ENCODE peak calls at places on chromosomes 12 and 14, in six cellular contexts. One of them, this sample, is unnamed.

GRCh38 chr14:105275267-105275946 is 25.4 kb downstream of the BRF1 start:
- DNase-seq in PC-3: no peak
- DNase-seq in fibroblast of lung: peak; percentile 22
- DNase-seq in GM23338: no peak
- DNase-seq in HCT116: no peak
- DNase-seq in DND-41: no peak
- DNase-seq in this sample: no peak

GRCh38 chr12:53213348-53213747 is 6.3 kb upstream of the ITGB7 start:
- DNase-seq in PC-3: peak; percentile 76
- DNase-seq in fibroblast of lung: peak; percentile 56
- DNase-seq in GM23338: peak; percentile 92
- DNase-seq in HCT116: no peak
- DNase-seq in DND-41: peak; percentile 87
- DNase-seq in this sample: peak; percentile 86

GRCh38 chr14:65334765-65335411 is 77.6 kb upstream of the FUT8 start:
- DNase-seq in PC-3: peak; percentile 83
- DNase-seq in fibroblast of lung: no peak
- DNase-seq in GM23338: peak; percentile 89
- DNase-seq in HCT116: no peak
- DNase-seq in DND-41: no peak
- DNase-seq in this sample: no peak

GRCh38 chr14:90388437-90388836 is 8.4 kb upstream of the CALM1 start:
- DNase-seq in PC-3: peak; percentile 93
- DNase-seq in fibroblast of lung: peak; percentile 86
- DNase-seq in GM23338: peak; percentile 74
- DNase-seq in HCT116: peak; percentile 38
- DNase-seq in DND-41: no peak
- DNase-seq in this sample: peak; percentile 74

GRCh38 chr14:63512861-63513260 is 30.3 kb downstream of the PPP2R5E start:
- DNase-seq in PC-3: no peak
- DNase-seq in fibroblast of lung: no peak
- DNase-seq in GM23338: no peak
- DNase-seq in HCT116: no peak
- DNase-seq in DND-41: no peak
- DNase-seq in this sample: no peak

GRCh38 chr12:113207621-113208040 is 13.6 kb upstream of the TPCN1 start:
- DNase-seq in PC-3: no peak
- DNase-seq in fibroblast of lung: peak; percentile 42
- DNase-seq in GM23338: no peak
- DNase-seq in HCT116: no peak
- DNase-seq in DND-41: peak; percentile 88
- DNase-seq in this sample: no peak

GRCh38 chr14:37330910-37331309 is 133.2 kb downstream of the MIPOL1 start:
- DNase-seq in PC-3: no peak
- DNase-seq in fibroblast of lung: no peak
- DNase-seq in GM23338: no peak
- DNase-seq in HCT116: no peak
- DNase-seq in DND-41: no peak
- DNase-seq in this sample: no peak

GRCh38 chr12:124140889-124141550 is 153.9 kb upstream of the RFLNA start:
- DNase-seq in PC-3: no peak
- DNase-seq in fibroblast of lung: no peak
- DNase-seq in GM23338: peak; percentile 91
- DNase-seq in HCT116: no peak
- DNase-seq in DND-41: no peak
- DNase-seq in this sample: no peak

DNA sequence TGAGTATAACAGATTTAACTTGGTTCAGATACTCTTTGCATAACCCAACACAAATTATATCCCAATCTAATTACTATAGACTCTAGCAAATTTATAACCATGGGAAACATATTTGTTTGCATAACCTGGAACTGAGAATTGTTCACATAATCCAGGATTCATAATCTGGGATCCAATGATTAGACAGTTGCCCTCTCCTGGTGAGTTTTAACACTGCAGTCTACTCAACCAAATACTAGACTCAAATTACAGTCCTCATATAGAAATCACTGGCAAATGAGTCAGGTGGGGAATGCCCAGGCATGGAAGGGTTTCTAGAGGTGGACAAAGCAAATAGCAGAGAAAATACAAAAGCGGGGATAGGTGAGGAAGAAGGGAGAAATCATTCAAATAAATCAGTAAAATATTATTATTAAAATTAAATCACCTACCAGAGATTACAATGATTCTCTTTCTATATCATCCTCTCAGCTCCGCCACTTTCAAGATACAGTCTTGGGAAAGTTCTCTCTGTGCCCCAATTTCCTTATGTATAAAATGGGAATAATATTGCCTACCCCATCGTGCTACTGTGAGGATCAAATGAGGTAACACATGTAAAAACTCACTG is 9.4 kb downstream of the GCH1 start:
- DNase-seq in PC-3: peak; percentile 99
- DNase-seq in fibroblast of lung: peak; percentile 55
- DNase-seq in GM23338: peak; percentile 70
- DNase-seq in HCT116: peak; percentile 39
- DNase-seq in DND-41: peak; percentile 20
- DNase-seq in this sample: peak; percentile 73
- TF ChIP-seq CTCF in PC-3: peak; percentile 97
- TF ChIP-seq CTCF in fibroblast of lung: peak; percentile 90
- TF ChIP-seq CTCF in GM23338: peak; percentile 89
- TF ChIP-seq CTCF in HCT116: peak; percentile 78
- TF ChIP-seq CTCF in DND-41: peak; percentile 81
- TF ChIP-seq CTCF in this sample: peak; percentile 84

DNA sequence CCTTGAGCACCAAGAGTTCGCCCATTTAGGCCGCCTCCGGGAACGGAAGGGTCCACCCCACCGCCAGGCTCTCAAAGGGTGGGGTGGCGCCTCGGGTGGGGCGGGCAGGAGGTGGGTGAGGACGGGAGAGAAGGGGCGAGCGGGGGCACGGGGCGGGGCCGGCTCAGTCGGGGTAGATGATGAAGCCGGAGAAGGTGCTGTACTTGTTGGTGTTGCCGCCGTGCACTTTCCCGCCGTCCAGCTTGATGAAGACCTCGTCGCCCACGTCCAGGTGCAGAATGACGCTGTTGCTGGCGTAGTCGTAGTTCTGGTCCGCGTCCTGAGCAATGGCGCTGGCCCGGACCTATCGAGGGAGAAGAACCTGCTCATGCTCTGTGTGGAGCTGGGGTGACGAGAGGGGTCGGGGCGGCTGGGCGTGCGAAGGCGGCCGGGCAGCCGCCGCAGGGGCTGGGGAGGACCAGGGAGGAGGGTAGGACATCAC is 4.1 kb downstream of the C1QL4 start:
- DNase-seq in PC-3: no peak
- DNase-seq in fibroblast of lung: no peak
- DNase-seq in GM23338: peak; percentile 49
- DNase-seq in HCT116: no peak
- DNase-seq in DND-41: no peak
- DNase-seq in this sample: no peak
- TF ChIP-seq EZH2 in PC-3: no peak
- TF ChIP-seq EZH2 in fibroblast of lung: no peak
- TF ChIP-seq EZH2 in GM23338: no peak
- TF ChIP-seq EZH2 in HCT116: no peak
- TF ChIP-seq EZH2 in DND-41: no peak
- TF ChIP-seq EZH2 in this sample: no peak

GRCh38 chr12:120982659-120983058 is 4.3 kb downstream of the HNF1A start:
- DNase-seq in PC-3: no peak
- DNase-seq in fibroblast of lung: no peak
- DNase-seq in GM23338: no peak
- DNase-seq in HCT116: no peak
- DNase-seq in DND-41: no peak
- DNase-seq in this sample: no peak
- TF ChIP-seq CTCF in PC-3: no peak
- TF ChIP-seq CTCF in fibroblast of lung: no peak
- TF ChIP-seq CTCF in GM23338: no peak
- TF ChIP-seq CTCF in HCT116: no peak
- TF ChIP-seq CTCF in DND-41: no peak
- TF ChIP-seq CTCF in this sample: no peak

GRCh38 chr12:57734586-57734985 is 4.0 kb downstream of the AGAP2 start:
- DNase-seq in PC-3: no peak
- DNase-seq in fibroblast of lung: no peak
- DNase-seq in GM23338: no peak
- DNase-seq in HCT116: no peak
- DNase-seq in DND-41: no peak
- DNase-seq in this sample: no peak
- TF ChIP-seq EZH2 in PC-3: no peak
- TF ChIP-seq EZH2 in fibroblast of lung: peak; percentile 37
- TF ChIP-seq EZH2 in GM23338: no peak
- TF ChIP-seq EZH2 in HCT116: no peak
- TF ChIP-seq EZH2 in DND-41: no peak
- TF ChIP-seq EZH2 in this sample: no peak

GRCh38 chr12:25677180-25677937 is 124.3 kb upstream of the LMNTD1 start:
- DNase-seq in PC-3: peak; percentile 46
- DNase-seq in fibroblast of lung: peak; percentile 5
- DNase-seq in GM23338: no peak
- DNase-seq in HCT116: no peak
- DNase-seq in DND-41: no peak
- DNase-seq in this sample: no peak
- TF ChIP-seq CTCF in PC-3: peak; percentile 52
- TF ChIP-seq CTCF in fibroblast of lung: no peak
- TF ChIP-seq CTCF in GM23338: no peak
- TF ChIP-seq CTCF in HCT116: no peak
- TF ChIP-seq CTCF in DND-41: no peak
- TF ChIP-seq CTCF in this sample: peak; percentile 16

GRCh38 chr14:77027538-77028383 is 747 bp downstream of the IRF2BPL start:
- DNase-seq in PC-3: peak; percentile 72
- DNase-seq in fibroblast of lung: peak; percentile 82
- DNase-seq in GM23338: peak; percentile 58
- DNase-seq in HCT116: no peak
- DNase-seq in DND-41: peak; percentile 75
- DNase-seq in this sample: peak; percentile 80

GRCh38 chr14:77028384-77029246 is at the start of gene IRF2BPL:
- DNase-seq in PC-3: peak; percentile 97
- DNase-seq in fibroblast of lung: peak; percentile 98
- DNase-seq in GM23338: peak; percentile 97
- DNase-seq in HCT116: peak; percentile 91
- DNase-seq in DND-41: peak; percentile 95
- DNase-seq in this sample: peak; percentile 98

GRCh38 chr14:77025744-77026165 is 2.8 kb downstream of the IRF2BPL start:
- DNase-seq in PC-3: no peak
- DNase-seq in fibroblast of lung: no peak
- DNase-seq in GM23338: peak; percentile 46
- DNase-seq in HCT116: no peak
- DNase-seq in DND-41: no peak
- DNase-seq in this sample: peak; percentile 54

GRCh38 chr14:77026166-77026929 is 2.2 kb downstream of the IRF2BPL start:
- DNase-seq in PC-3: peak; percentile 37
- DNase-seq in fibroblast of lung: peak; percentile 50
- DNase-seq in GM23338: peak; percentile 56
- DNase-seq in HCT116: no peak
- DNase-seq in DND-41: no peak
- DNase-seq in this sample: peak; percentile 69

DNA sequence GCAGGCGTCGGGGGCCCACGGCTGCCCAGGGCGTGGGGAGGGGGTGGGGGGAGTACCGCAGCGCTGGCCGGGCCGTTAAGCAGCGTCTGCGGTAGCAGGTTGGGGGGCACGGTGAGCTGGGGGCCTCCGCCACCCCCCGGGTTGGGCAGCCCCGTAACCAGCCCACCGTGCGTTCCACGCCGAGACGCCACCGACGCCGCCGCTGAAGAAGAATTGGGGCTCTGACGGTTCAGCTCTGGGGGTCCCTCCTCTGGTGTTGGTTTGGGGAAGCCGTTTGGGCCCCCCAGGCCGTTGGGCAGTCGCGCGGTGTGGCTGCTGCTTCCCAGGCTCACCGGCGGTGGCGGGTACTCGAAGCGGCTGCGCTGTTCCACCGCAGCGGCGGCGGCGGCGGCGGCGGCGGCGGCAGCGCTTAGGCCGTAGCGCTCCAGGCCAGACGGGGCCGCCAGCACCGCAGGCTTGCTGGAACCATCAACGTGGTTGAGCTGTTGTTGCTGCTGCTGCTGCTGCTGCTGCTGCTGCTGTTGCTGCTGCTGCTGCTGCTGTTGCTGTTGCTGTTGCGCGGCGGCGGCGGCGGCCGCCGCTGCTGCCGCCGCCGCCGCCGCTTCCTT is 1.5 kb downstream of the IRF2BPL start:
- DNase-seq in PC-3: peak; percentile 33
- DNase-seq in fibroblast of lung: peak; percentile 56
- DNase-seq in GM23338: peak; percentile 55
- DNase-seq in HCT116: no peak
- DNase-seq in DND-41: peak; percentile 46
- DNase-seq in this sample: peak; percentile 82
- TF ChIP-seq EZH2 in PC-3: no peak
- TF ChIP-seq EZH2 in fibroblast of lung: no peak
- TF ChIP-seq EZH2 in GM23338: no peak
- TF ChIP-seq EZH2 in HCT116: no peak
- TF ChIP-seq EZH2 in DND-41: no peak
- TF ChIP-seq EZH2 in this sample: no peak

DNA sequence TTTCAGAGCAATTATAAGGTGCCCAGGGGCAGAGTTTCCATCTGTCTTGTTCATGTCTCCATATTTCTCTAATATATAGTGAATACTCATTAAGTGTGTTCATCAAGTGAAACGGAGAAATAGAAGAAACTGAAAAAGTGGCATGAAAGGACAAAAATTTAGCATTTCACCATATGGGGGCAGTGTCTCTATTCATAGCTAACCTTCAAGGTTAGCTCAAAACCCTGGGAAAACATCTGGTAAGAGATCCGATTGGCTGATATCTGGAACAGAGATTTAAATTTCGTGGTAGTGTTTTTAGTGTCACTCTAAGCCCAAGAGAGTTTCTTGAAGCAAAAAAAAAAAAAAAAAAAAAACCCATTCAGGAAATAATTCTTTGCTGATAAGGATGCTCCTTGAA is 367.5 kb downstream of the DAD1 start:
- DNase-seq in PC-3: peak; percentile 72
- DNase-seq in fibroblast of lung: peak; percentile 23
- DNase-seq in GM23338: peak; percentile 61
- DNase-seq in HCT116: peak; percentile 12
- DNase-seq in DND-41: no peak
- DNase-seq in this sample: peak; percentile 56
- TF ChIP-seq CTCF in PC-3: peak; percentile 79
- TF ChIP-seq CTCF in fibroblast of lung: peak; percentile 31
- TF ChIP-seq CTCF in GM23338: peak; percentile 50
- TF ChIP-seq CTCF in HCT116: peak; percentile 46
- TF ChIP-seq CTCF in DND-41: peak; percentile 50
- TF ChIP-seq CTCF in this sample: peak; percentile 70

DNA sequence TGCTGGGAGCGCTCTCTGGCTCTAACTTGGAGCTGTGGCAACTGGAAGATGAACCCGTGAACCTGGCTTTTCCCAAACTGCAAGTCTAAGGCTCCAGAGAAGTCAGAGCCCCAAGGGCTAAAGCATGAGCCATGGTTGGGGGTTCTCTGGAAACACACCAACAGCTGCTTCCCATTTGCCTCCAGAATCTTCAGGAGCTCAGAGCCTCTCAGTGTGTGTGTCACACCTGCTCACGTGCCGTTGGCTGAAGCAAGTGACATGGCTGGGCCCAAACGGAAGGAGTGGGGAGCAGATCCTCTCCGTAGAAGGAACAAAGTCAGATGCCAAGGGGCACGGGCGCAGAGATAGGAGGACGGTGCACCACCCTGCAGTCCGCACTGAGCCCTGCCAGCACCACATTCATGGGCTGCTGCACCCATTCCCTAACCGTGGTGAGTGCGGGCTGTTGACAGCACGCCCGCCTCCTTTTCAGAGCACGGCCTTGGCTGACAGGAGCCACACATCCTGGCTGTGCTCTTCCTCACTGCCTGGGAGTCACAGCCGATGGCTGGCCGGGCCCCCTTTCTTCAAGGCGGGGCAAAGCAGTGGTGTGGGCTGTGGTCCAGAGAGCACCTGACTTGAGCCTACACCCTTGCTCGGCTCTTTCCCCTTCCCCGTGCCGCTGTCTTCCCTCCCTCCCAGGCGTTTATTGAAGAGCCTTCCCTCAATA is 16.6 kb upstream of the TRAF3 start:
- DNase-seq in PC-3: no peak
- DNase-seq in fibroblast of lung: no peak
- DNase-seq in GM23338: peak; percentile 66
- DNase-seq in HCT116: no peak
- DNase-seq in DND-41: no peak
- DNase-seq in this sample: no peak
- TF ChIP-seq EZH2 in PC-3: no peak
- TF ChIP-seq EZH2 in fibroblast of lung: no peak
- TF ChIP-seq EZH2 in GM23338: no peak
- TF ChIP-seq EZH2 in HCT116: no peak
- TF ChIP-seq EZH2 in DND-41: no peak
- TF ChIP-seq EZH2 in this sample: no peak

This sample was measured in A673.